ENCODE peak calls at places on chromosomes 4 and X, in five cellular contexts. C, L, B, J and A are unnamed samples.

GRCh38 chr4:37970702-37971101 is 10.5 kb downstream of the PTTG2 start:
- DNase-seq in C (no peak), L (no peak), J (peak; percentile 72), B (no peak), A (peak; percentile 82)

GRCh38 chrX:69238153-69238959 is 73.1 kb upstream of the PJA1 start:
- DNase-seq in B (peak; percentile 88), C (no peak), J (peak; percentile 40), L (no peak), A (no peak)

GRCh38 chr4:147829401-147830101 is 97.7 kb downstream of the ARHGAP10 start:
- DNase-seq in B (no peak), L (no peak), J (peak; percentile 31), C (no peak), A (no peak)

GRCh38 chrX:103774070-103774642 is 2.5 kb upstream of the PLP1 start:
- DNase-seq in C (peak; percentile 6), J (no peak), L (no peak), B (peak; percentile 67), A (peak; percentile 17)

GRCh38 chr4:21763865-21764264 is 184.7 kb downstream of the KCNIP4 start:
- DNase-seq in J (no peak), C (no peak), L (no peak), B (peak; percentile 71), A (no peak)

GRCh38 chrX:40845331-40845911 is 110.1 kb upstream of the MED14 start:
- DNase-seq in L (no peak), J (no peak), B (peak; percentile 2), C (peak; percentile 53), A (peak; percentile 85)

GRCh38 chrX:14872355-14872754 is 514 bp downstream of the FANCB start:
- DNase-seq in L (no peak), B (no peak), J (no peak), C (no peak), A (peak; percentile 1)

GRCh38 chrX:141467442-141467841 is 117.1 kb downstream of the SPANXA1 start:
- DNase-seq in J (no peak), L (no peak), C (no peak), B (no peak), A (peak; percentile 37)

GRCh38 chr4:94504545-94504944 is 52.8 kb downstream of the PDLIM5 start:
- DNase-seq in C (no peak), J (no peak), B (no peak), L (no peak), A (no peak)

GRCh38 chr4:152154433-152154832 is 381.5 kb downstream of the FBXW7 start:
- DNase-seq in L (no peak), J (no peak), C (no peak), B (no peak), A (no peak)

GRCh38 chrX:75276666-75277065 is 2.8 kb downstream of the UPRT start:
- DNase-seq in C (no peak), B (no peak), J (no peak), L (no peak), A (no peak)

GRCh38 chrX:42869659-42870476 is 91.9 kb upstream of the PPP1R2C start:
- DNase-seq in B (no peak), C (no peak), J (no peak), L (no peak), A (no peak)

GRCh38 chr4:112112590-112113170 is 32.6 kb upstream of the FAM241A start:
- DNase-seq in C (no peak), J (no peak), L (no peak), B (no peak), A (no peak)

GRCh38 chrX:72685018-72685417 is 29.1 kb downstream of the PHKA1 start:
- DNase-seq in L (no peak), J (no peak), C (no peak), B (no peak), A (no peak)

GRCh38 chrX:150813922-150814321 is 84.5 kb downstream of the CD99L2 start:
- DNase-seq in C (no peak), J (no peak), B (no peak), L (no peak), A (no peak)

GRCh38 chrX:9378980-9379696 is 85.7 kb upstream of the TBL1X start:
- DNase-seq in B (no peak), L (no peak), J (no peak), C (no peak), A (no peak)

GRCh38 chr4:46975144-46975543 is 18.2 kb downstream of the GABRA4 start:
- DNase-seq in C (no peak), J (no peak), B (no peak), L (no peak), A (no peak)

GRCh38 chrX:44343412-44343942 is at the start of gene EFHC2:
- DNase-seq in J (peak; percentile 60), L (peak; percentile 8), C (no peak), B (no peak), A (peak; percentile 56)

GRCh38 chr4:11039494-11040142 is 355.1 kb upstream of the CLNK start:
- DNase-seq in C (no peak), B (no peak), J (no peak), L (no peak), A (no peak)

GRCh38 chr4:79688696-79689095 is 280.7 kb upstream of the GK2 start:
- DNase-seq in J (no peak), B (no peak), C (no peak), L (no peak), A (no peak)

GRCh38 chr4:3666263-3666662 is 99.9 kb upstream of the ADRA2C start:
- DNase-seq in B (no peak), L (no peak), C (no peak), J (no peak), A (no peak)

GRCh38 chrX:119541188-119541587 is 24.0 kb downstream of the STEEP1 start:
- DNase-seq in C (peak; percentile 44), B (no peak), J (no peak), L (no peak), A (peak; percentile 8)